ENCODE peak calls at places on chromosomes 12 and 14, in nine cellular contexts. U is foreskin fibroblast, V is tibial nerve, R is lower leg skin, E is skeletal muscle cell, Y is mammary epithelial cell, H is A549, P is mesenchymal stem cell, L is IMR-90. C is an unnamed sample.

GRCh38 chr14:62289471-62289870 is 527.3 kb downstream of the SNAPC1 start:
- DNase-seq in U (peak; percentile 7), E (no peak), P (peak; percentile 3), L (peak; percentile 66), R (no peak), V (no peak), Y (peak; percentile 55), H (no peak), C (peak; percentile 89)

GRCh38 chr12:112792306-112792705 is 758 bp downstream of the RPH3A start:
- DNase-seq in E (no peak), U (no peak), P (no peak), Y (no peak), H (no peak), L (no peak), V (no peak), R (no peak), C (no peak)

GRCh38 chr12:26226629-26227375 is 31.4 kb downstream of the SSPN start:
- DNase-seq in H (no peak), V (no peak), U (peak; percentile 4), R (peak; percentile 88), P (peak; percentile 48), L (no peak), E (no peak), Y (peak; percentile 75), C (peak; percentile 31)

GRCh38 chr14:39762576-39763401 is 330.6 kb upstream of the FBXO33 start:
- DNase-seq in H (no peak), R (no peak), V (no peak), E (no peak), Y (no peak), P (peak; percentile 84), L (no peak), U (no peak), C (no peak)

GRCh38 chr12:34345801-34346200 is 323.5 kb downstream of the ALG10 start:
- DNase-seq in Y (no peak), L (no peak), R (no peak), P (no peak), E (no peak), U (no peak), V (no peak), H (no peak), C (no peak)

GRCh38 chr14:40340708-40341107 is 908.5 kb upstream of the FBXO33 start:
- DNase-seq in U (no peak), R (no peak), V (no peak), E (no peak), P (no peak), L (no peak), Y (no peak), H (no peak), C (no peak)

GRCh38 chr14:72416892-72417291 is 477.0 kb downstream of the DPF3 start:
- DNase-seq in P (no peak), Y (no peak), E (no peak), V (no peak), L (no peak), R (no peak), H (peak; percentile 25), U (no peak), C (no peak)

GRCh38 chr12:107679346-107679745 is 6.3 kb upstream of the PWP1 start:
- DNase-seq in V (no peak), L (no peak), H (no peak), Y (no peak), R (no peak), E (no peak), U (no peak), P (no peak), C (no peak)

GRCh38 chr12:21502164-21502496 is 541 bp downstream of the GOLT1B start:
- DNase-seq in U (peak; percentile 12), Y (peak; percentile 9), E (no peak), L (peak; percentile 34), R (peak; percentile 86), P (peak; percentile 65), H (peak; percentile 28), V (no peak), C (peak; percentile 36)

GRCh38 chr12:93883436-93884154 is 206.4 kb downstream of the CRADD start:
- DNase-seq in V (no peak), R (no peak), P (peak; percentile 54), E (peak; percentile 69), Y (no peak), H (no peak), L (peak; percentile 85), U (peak; percentile 88), C (peak; percentile 56)

GRCh38 chr14:26765768-26766550 is 168.1 kb upstream of the NOVA1 start:
- DNase-seq in Y (no peak), E (peak; percentile 97), V (peak; percentile 27), U (peak; percentile 93), P (peak; percentile 90), L (peak; percentile 69), H (no peak), R (no peak), C (peak; percentile 92)

GRCh38 chr12:4275869-4276253 is 2.3 kb downstream of the CCND2 start:
- DNase-seq in R (no peak), L (no peak), V (no peak), Y (no peak), U (no peak), H (no peak), P (no peak), E (no peak), C (no peak)

GRCh38 chr12:4277856-4278581 is 4.5 kb downstream of the CCND2 start:
- DNase-seq in H (no peak), U (no peak), R (no peak), L (no peak), V (no peak), P (no peak), Y (no peak), E (no peak), C (no peak)

GRCh38 chr12:4274960-4275868 is 1.7 kb downstream of the CCND2 start:
- DNase-seq in V (no peak), Y (peak; percentile 65), P (peak; percentile 65), R (peak; percentile 84), E (no peak), L (peak; percentile 13), H (no peak), U (no peak), C (peak; percentile 42)

GRCh38 chr12:4277205-4277543 is 3.6 kb downstream of the CCND2 start:
- DNase-seq in U (no peak), R (no peak), E (no peak), V (no peak), Y (no peak), P (no peak), H (no peak), L (no peak), C (no peak)

GRCh38 chr12:4276524-4277204 is 3.1 kb downstream of the CCND2 start:
- DNase-seq in U (peak; percentile 72), R (peak; percentile 96), P (peak; percentile 92), L (peak; percentile 82), E (peak; percentile 76), Y (peak; percentile 76), V (peak; percentile 57), H (peak; percentile 76), C (peak; percentile 81)
- H3K4me3 ChIP-seq in U (no peak overlapping the region), R (no peak overlapping the region), P (no peak overlapping the region), L (no peak overlapping the region), E (peak overlapping the region; percentile 100), Y (peak overlapping the region; percentile 100), V (peak overlapping the region; percentile 71), H (no peak overlapping the region), C (no peak overlapping the region)

GRCh38 chr12:54027442-54027786 is 826 bp upstream of the HOXC6 start:
- DNase-seq in Y (no peak), E (no peak), H (no peak), L (no peak), V (no peak), R (no peak), P (no peak), U (no peak), C (no peak)

GRCh38 chr12:54030889-54031860 is 1.7 kb upstream of the HOXC5 start:
- DNase-seq in Y (no peak), R (no peak), L (peak; percentile 19), P (peak; percentile 92), E (peak; percentile 84), U (no peak), H (no peak), V (no peak), C (peak; percentile 66)

GRCh38 chr12:54028324-54029201 is at the start of gene HOXC6:
- DNase-seq in H (peak; percentile 90), R (no peak), Y (no peak), V (no peak), P (peak; percentile 81), E (peak; percentile 53), U (no peak), L (no peak), C (peak; percentile 74)

GRCh38 chr12:54030442-54030801 is 2.2 kb downstream of the HOXC6 start:
- DNase-seq in E (no peak), V (no peak), P (peak; percentile 50), H (no peak), L (no peak), R (no peak), U (no peak), Y (no peak), C (no peak)

GRCh38 chr12:54029529-54030441 is 1.5 kb downstream of the HOXC6 start:
- DNase-seq in L (no peak), V (no peak), U (no peak), E (no peak), P (peak; percentile 56), Y (no peak), H (no peak), R (no peak), C (no peak)
- H3K4me3 ChIP-seq in L (no peak overlapping the region), V (no peak overlapping the region), U (no peak overlapping the region), E (peak overlapping the region; percentile 51), P (peak overlapping the region; percentile 57), Y (no peak overlapping the region), H (no peak overlapping the region), R (no peak overlapping the region), C (peak overlapping the region; percentile 50)

DNA sequence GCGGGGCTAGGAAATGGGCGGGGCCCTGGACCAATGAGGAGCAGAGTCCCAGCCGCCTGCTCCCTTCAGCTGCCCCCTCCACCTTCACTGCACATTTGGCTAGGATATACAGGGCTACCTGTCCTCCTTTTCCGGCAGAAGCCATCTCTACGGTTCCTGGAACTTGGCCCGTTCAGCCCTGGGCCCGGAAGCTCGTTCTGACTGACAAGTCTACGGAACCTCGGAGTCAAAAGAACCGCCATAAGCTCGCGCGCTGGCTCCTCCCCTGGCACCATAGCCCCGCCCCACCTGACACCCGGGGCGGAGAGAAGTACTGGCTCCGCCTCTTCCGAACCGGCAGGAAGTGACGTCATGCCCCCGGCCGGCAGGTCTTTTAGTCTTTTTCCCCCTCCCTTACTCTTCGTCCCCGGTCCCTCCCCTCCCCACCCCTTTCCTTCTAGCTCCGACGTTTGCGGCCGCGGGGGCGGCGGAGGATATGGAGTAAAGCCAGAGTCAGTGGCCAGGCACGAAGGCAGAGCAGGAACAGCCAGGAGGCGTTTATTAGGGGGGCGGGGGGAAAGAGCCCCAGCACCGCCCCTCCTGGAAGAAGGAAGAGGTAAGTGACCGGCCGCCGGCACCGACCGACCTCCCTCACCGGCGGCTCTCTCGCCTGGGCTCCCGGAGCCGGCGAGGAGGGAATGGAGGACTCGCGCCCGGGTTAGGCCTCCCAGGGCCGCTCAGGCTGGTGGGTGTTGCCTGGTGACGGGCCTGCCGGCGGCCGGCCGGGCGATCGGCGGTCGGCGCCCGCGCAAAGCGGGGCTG is at the start of the genes DEPDC4 and SCYL2:
- DNase-seq in V (peak; percentile 93), H (peak; percentile 84), P (peak; percentile 98), Y (peak; percentile 99), L (peak; percentile 98), R (peak; percentile 99), E (peak; percentile 93), U (peak; percentile 98), C (peak; percentile 99)
- H3K4me3 ChIP-seq in V (peak within 1 kb of the TSS; percentile 93), H (peak within 1 kb of the TSS; percentile 86), P (peak within 1 kb of the TSS; percentile 96), Y (peak within 1 kb of the TSS; percentile 88), L (peak within 1 kb of the TSS; percentile 89), R (peak within 1 kb of the TSS; percentile 96), E (peak within 1 kb of the TSS; percentile 87), U (peak within 1 kb of the TSS; percentile 92), C (peak within 1 kb of the TSS; percentile 91)

GRCh38 chr14:22668863-22669262 is 24.7 kb upstream of the OR6J1 start:
- DNase-seq in R (no peak), H (no peak), P (peak; percentile 44), V (no peak), Y (no peak), L (no peak), U (no peak), E (no peak), C (peak; percentile 28)
- H3K4me3 ChIP-seq in R (no peak overlapping the region), H (no peak overlapping the region), P (no peak overlapping the region), V (no peak overlapping the region), Y (no peak overlapping the region), L (no peak overlapping the region), U (no peak overlapping the region), E (no peak overlapping the region), C (no peak overlapping the region)

C was measured in astrocyte of the spinal cord.